ENCODE peak calls at places on chromosomes 13 and 19, in four cellular contexts. B, P, A and U are unnamed samples.
A peak's percentile ranks its signal among the peaks of the same experiment; 100 is the strongest.

GRCh38 chr19:48195106-48195830 is 24.8 kb downstream of the ZSWIM9 start:
- DNase-seq in B (no peak), P (no peak), A (no peak), U (no peak)

GRCh38 chr13:51557423-51557822 is 26.8 kb upstream of the WDFY2 start:
- DNase-seq in B (no peak), P (no peak), A (no peak), U (no peak)

GRCh38 chr13:23513460-23513859 is 56.8 kb upstream of the TNFRSF19 start:
- DNase-seq in B (no peak), P (no peak), A (no peak), U (no peak)

GRCh38 chr13:77177646-77178045 is 149.2 kb downstream of the MYCBP2 start:
- DNase-seq in B (no peak), P (no peak), A (no peak), U (no peak)

GRCh38 chr13:21569686-21570085 is 34.3 kb downstream of the MICU2 start:
- DNase-seq in B (no peak), P (no peak), A (no peak), U (no peak)

GRCh38 chr19:17829855-17830566 is 8.7 kb upstream of the INSL3 start:
- DNase-seq in B (no peak), P (no peak), A (peak; percentile 50), U (peak; percentile 85)

GRCh38 chr13:100751826-100752225 is 77.2 kb upstream of the TMTC4 start:
- DNase-seq in B (no peak), P (peak; percentile 6), A (peak; percentile 2), U (no peak)

GRCh38 chr13:107650081-107650701 is 565.1 kb downstream of the LIG4 start:
- DNase-seq in B (no peak), P (peak; percentile 16), A (peak; percentile 40), U (peak; percentile 14)

GRCh38 chr19:47437500-47437899 is 18.2 kb upstream of the MEIS3 start:
- DNase-seq in B (no peak), P (no peak), A (no peak), U (no peak)

GRCh38 chr19:33399081-33399744 is 25.7 kb downstream of the CEBPG start:
- DNase-seq in B (no peak), P (no peak), A (no peak), U (no peak)

GRCh38 chr13:45548281-45548680 is 67.3 kb downstream of the ERICH6B start:
- DNase-seq in B (no peak), P (no peak), A (no peak), U (no peak)

GRCh38 chr13:113232208-113233003 is 23.0 kb downstream of the CUL4A start:
- DNase-seq in B (no peak), P (no peak), A (no peak), U (no peak)

GRCh38 chr13:90783273-90783672 is 564.2 kb upstream of the MIR17HG start:
- DNase-seq in B (no peak), P (no peak), A (no peak), U (no peak)
- TF ChIP-seq FOXM1 in B (no peak), P (no peak), A (no peak), U (no peak)

GRCh38 chr19:49469828-49470614 is 4.0 kb upstream of the FLT3LG start:
- DNase-seq in B (peak; percentile 84), P (no peak), A (no peak), U (no peak)
- TF ChIP-seq FOXK2 in B (no peak), P (no peak), A (no peak), U (no peak)

GRCh38 chr19:18851673-18852325 is 20.0 kb downstream of the UPF1 start:
- DNase-seq in B (no peak), P (no peak), A (no peak), U (no peak)

GRCh38 chr19:18849838-18850400 is 18.2 kb downstream of the UPF1 start:
- DNase-seq in B (no peak), P (no peak), A (no peak), U (no peak)

GRCh38 chr19:18848860-18849661 is 17.3 kb downstream of the UPF1 start:
- DNase-seq in B (no peak), P (no peak), A (peak; percentile 47), U (no peak)

GRCh38 chr19:18852634-18853033 is 20.9 kb downstream of the UPF1 start:
- DNase-seq in B (no peak), P (no peak), A (no peak), U (no peak)

DNA sequence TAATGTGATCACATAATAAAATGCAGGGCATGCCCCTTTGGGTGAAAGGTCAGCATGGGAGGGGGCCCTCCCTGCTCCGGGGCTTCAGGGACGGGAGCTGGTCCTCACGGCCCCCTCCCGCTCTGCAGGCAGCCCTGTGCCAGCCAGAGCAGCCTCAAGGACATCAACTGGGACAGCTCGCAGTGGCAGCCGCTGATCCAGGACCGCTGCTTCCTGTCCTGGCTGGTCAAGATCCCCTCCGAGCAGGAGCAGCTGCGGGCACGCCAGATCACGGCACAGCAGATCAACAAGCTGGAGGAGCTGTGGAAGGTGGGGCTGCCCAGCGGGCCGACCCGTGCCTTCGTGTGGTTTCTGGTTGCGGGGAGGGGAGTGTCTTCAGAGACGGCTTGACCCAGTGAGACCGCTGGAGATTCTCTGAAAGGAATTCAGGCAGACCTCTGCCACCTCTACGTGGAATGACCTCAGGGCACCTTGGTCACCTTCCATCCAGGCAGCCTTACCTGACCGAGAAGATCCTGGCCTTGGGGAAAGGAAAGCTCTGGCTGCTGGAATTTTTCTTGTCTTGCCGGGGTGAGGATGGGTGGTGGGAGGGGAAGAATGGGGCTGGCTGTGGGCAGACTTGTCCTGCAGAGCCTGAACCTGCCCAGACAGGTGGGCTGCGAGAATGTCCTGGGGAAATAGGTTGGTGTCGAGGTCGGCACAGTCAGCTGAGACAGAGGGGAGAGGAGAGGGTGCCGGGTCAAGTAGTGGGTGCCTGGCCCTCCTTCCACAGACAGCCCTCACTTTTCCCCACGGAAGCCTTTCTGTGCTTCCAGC is 19.0 kb downstream of the UPF1 start:
- DNase-seq in B (no peak), P (no peak), A (no peak), U (no peak)
- TF ChIP-seq SP1 in B (no peak), P (no peak), A (no peak), U (no peak)

GRCh38 chr19:51359294-51359693 is 6.9 kb downstream of the ETFB start:
- DNase-seq in B (no peak), P (no peak), A (no peak), U (no peak)
- TF ChIP-seq FOXM1 in B (no peak), P (no peak), A (no peak), U (no peak)

GRCh38 chr13:106464076-106464475 is 71.4 kb downstream of the EFNB2 start:
- DNase-seq in B (no peak), P (no peak), A (no peak), U (no peak)
- TF ChIP-seq FOXK2 in B (no peak), P (no peak), A (no peak), U (no peak)